ENCODE peak calls at places on chromosomes 13 and 19, in five cellular contexts. J is H9, O is trophoblast cell, B is neuronal stem cell, Y is mesenchymal stem cell. F is an unnamed sample.

GRCh38 chr19:46716013-46716671 is 772 bp downstream of the PRKD2 start:
- DNase-seq in J (peak), O (no peak), B (no peak), Y (peak), F (peak)

GRCh38 chr19:48474084-48474592 is 5.0 kb downstream of the CYTH2 start:
- DNase-seq in J (no peak), O (no peak), B (no peak), Y (no peak), F (no peak)

GRCh38 chr19:3576696-3577443 is 4.1 kb downstream of the HMG20B start:
- DNase-seq in J (peak), O (no peak), B (no peak), Y (peak), F (peak)

GRCh38 chr13:24118576-24118975 is 41.9 kb upstream of the SPATA13 start:
- DNase-seq in J (no peak), O (no peak), B (no peak), Y (no peak), F (no peak)

GRCh38 chr19:13982773-13983172 is 23.3 kb downstream of the RFX1 start:
- DNase-seq in J (no peak), O (no peak), B (no peak), Y (no peak), F (no peak)

GRCh38 chr13:44271031-44271433 is 102.6 kb upstream of the SERP2 start:
- DNase-seq in J (no peak), O (no peak), B (no peak), Y (peak), F (no peak)

GRCh38 chr19:3094638-3095374 is 644 bp downstream of the GNA11 start:
- DNase-seq in J (no peak), O (no peak), B (no peak), Y (peak), F (no peak)

GRCh38 chr13:42835012-42835411 is 53.6 kb downstream of the FAM216B start:
- DNase-seq in J (no peak), O (no peak), B (no peak), Y (no peak), F (no peak)

GRCh38 chr13:32264407-32264806 is 50.8 kb downstream of the ZAR1L start:
- DNase-seq in J (no peak), O (no peak), B (no peak), Y (peak), F (no peak)

GRCh38 chr19:37413243-37414084 is 42.6 kb downstream of the ZNF527 start:
- DNase-seq in J (no peak), O (no peak), B (no peak), Y (peak), F (no peak)

GRCh38 chr19:12975221-12975756 is 5.9 kb downstream of the DAND5 start:
- DNase-seq in J (no peak), O (no peak), B (no peak), Y (no peak), F (no peak)

GRCh38 chr13:90375851-90376250 is 971.6 kb upstream of the MIR17HG start:
- DNase-seq in J (no peak), O (no peak), B (no peak), Y (no peak), F (no peak)

GRCh38 chr13:84651288-84651687 is 769.0 kb upstream of the SLITRK1 start:
- DNase-seq in J (no peak), O (no peak), B (no peak), Y (peak), F (no peak)

GRCh38 chr13:87872813-87873212 is 201.6 kb downstream of the SLITRK5 start:
- DNase-seq in J (no peak), O (no peak), B (no peak), Y (no peak), F (no peak)

GRCh38 chr13:95457294-95457693 is 95.2 kb upstream of the CLDN10 start:
- DNase-seq in J (no peak), O (no peak), B (no peak), Y (peak), F (no peak)

GRCh38 chr19:8593931-8594330 is 16.6 kb downstream of the ADAMTS10 start:
- DNase-seq in J (no peak), O (no peak), B (no peak), Y (peak), F (no peak)

GRCh38 chr19:39918183-39918651 is 16.2 kb downstream of the FCGBP start:
- DNase-seq in J (no peak), O (no peak), B (no peak), Y (no peak), F (no peak)

GRCh38 chr19:44891016-44891882 is at the start of gene TOMM40:
- DNase-seq in J (no peak), O (no peak), B (no peak), Y (peak), F (no peak)

GRCh38 chr13:113329656-113330312 is 32.7 kb downstream of the LAMP1 start:
- DNase-seq in J (no peak), O (no peak), B (no peak), Y (no peak), F (no peak)

GRCh38 chr19:45349126-45349415 is 8.5 kb downstream of the KLC3 start:
- DNase-seq in J (no peak), O (no peak), B (no peak), Y (no peak), F (no peak)

GRCh38 chr19:14004619-14005380 is 1.3 kb downstream of the RFX1 start:
- DNase-seq in J (no peak), O (no peak), B (no peak), Y (no peak), F (no peak)

GRCh38 chr13:89432997-89433396 is 1761.8 kb downstream of the SLITRK5 start:
- DNase-seq in J (no peak), O (no peak), B (no peak), Y (no peak), F (no peak)

GRCh38 chr19:47433121-47433520 is 13.8 kb upstream of the MEIS3 start:
- DNase-seq in J (no peak), O (no peak), B (no peak), Y (no peak), F (no peak)

GRCh38 chr19:47411101-47411500 is 8.2 kb downstream of the MEIS3 start:
- DNase-seq in J (no peak), O (peak), B (no peak), Y (peak), F (no peak)

GRCh38 chr19:3554254-3555083 is 2.9 kb downstream of the MFSD12 start:
- DNase-seq in J (no peak), O (no peak), B (no peak), Y (no peak), F (no peak)

GRCh38 chr13:46296920-46297319 is 85.2 kb downstream of the LRRC63 start:
- DNase-seq in J (no peak), O (peak), B (no peak), Y (peak), F (no peak)

GRCh38 chr19:1082165-1082927 is 12.8 kb downstream of the POLR2E start:
- DNase-seq in J (peak), O (peak), B (peak), Y (no peak), F (peak)

GRCh38 chr19:42200116-42200740 is 17.2 kb downstream of the DEDD2 start:
- DNase-seq in J (no peak), O (no peak), B (no peak), Y (no peak), F (no peak)

GRCh38 chr13:26716984-26717383 is 43.6 kb downstream of the GPR12 start:
- DNase-seq in J (no peak), O (no peak), B (no peak), Y (no peak), F (no peak)

GRCh38 chr13:45331981-45332830 is 8.8 kb downstream of the TPT1 start:
- DNase-seq in J (no peak), O (peak), B (no peak), Y (peak), F (no peak)

GRCh38 chr13:73331556-73331955 is 272.8 kb downstream of the KLF5 start:
- DNase-seq in J (no peak), O (no peak), B (no peak), Y (no peak), F (no peak)
- H2BK12ac ChIP-seq in J (no peak), O (no peak), B (no peak), Y (no peak), F (no peak)

GRCh38 chr13:21478881-21479808 is 20.0 kb upstream of the ZDHHC20 start:
- DNase-seq in J (no peak), O (peak), B (peak), Y (peak), F (no peak)
- H2AFZ ChIP-seq in J (no peak), O (no peak), B (peak), Y (no peak), F (no peak)

DNA sequence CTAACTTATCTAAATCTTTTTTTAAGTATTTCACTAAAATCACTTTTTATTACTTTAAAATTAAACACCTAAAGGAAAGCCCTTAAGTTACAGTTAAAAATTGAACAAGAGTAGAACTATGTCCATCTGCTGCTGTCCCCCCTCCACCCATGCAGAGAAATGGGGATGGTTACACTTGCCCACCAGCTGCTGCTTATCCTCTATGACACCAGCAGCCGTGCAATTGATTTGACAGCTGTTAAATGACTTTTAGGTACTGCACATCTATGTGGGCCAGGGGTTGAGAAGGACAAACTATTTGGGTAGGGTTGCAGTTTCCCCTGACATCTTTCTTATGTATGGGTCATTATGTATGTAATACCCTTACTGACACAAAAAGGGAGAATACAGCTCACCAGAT is 77.2 kb downstream of the TBC1D4 start:
- DNase-seq in J (no peak), O (no peak), B (no peak), Y (no peak), F (no peak)
- H2BK12ac ChIP-seq in J (no peak), O (no peak), B (no peak), Y (peak), F (no peak)

DNA sequence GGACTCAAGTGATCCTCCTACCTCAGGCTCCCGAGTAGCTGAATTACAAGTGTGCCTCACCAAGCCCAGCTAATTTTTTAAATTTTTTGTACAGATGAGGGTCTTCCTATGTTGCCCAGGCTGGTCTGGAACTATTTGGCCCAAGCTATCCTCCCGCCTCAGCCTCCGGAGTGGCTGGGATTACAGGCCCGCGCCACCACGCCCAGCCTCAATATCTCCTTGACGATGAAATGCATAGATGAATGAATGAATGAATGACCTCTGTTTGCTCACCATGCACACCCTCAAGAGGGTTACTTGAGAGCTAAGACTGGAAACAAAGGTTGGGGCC is 14.9 kb upstream of the AP1M2 start:
- DNase-seq in J (no peak), O (no peak), B (no peak), Y (no peak), F (no peak)
- H2AFZ ChIP-seq in J (no peak), O (peak), B (peak), Y (no peak), F (no peak)

DNA sequence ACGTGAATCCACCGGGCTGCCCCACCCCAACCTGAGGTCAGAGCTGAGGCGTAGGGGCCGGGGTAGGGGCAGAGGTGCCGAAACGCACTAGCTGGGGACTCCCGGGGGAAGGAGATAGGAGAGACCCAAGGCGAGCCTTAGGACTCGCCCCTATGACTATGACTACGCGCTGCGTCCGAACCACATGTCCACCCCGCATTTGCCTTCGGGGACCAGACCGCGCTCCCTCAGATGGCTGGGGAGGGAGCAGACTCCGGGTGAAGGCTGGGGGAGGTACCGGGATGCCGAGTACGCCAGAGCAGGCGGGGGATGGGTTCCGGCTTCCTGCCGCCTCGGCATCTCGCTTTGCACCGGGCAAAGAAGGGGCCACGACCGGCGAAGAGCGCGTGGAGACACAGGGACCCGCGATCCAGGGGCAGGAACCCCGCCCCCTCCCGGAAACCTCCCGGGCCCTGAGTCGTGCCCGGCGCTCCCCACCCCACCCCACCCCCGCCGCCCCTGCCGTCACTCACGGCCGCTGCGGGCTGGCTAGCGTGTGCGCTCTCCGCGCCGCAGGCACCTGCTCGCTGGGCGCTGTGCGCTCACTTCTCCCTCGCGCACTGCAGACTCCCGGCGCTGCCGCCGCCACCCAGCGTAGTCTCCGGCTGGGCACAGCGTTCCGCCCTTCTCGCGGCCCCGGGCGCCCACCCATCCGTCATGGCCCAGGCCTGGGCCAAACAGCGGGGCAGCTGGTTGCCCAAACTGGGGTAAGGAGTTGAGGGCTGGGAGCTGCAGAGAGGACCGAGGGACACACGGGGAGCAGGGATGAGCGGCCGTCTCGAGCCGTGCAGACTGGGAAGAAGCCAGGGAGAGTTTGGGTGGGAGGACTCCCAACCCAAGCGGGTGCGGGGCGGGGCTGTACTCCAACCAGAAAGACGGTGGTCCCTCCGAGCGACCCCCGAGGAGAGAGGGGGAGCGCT is 603 bp upstream of the VSTM2B start:
- DNase-seq in J (peak), O (no peak), B (peak), Y (peak), F (peak)
- H2BK12ac ChIP-seq in J (no peak), O (no peak), B (no peak), Y (no peak), F (peak)